ENCODE peak calls at places on chromosome 1, in seven cellular contexts. V is body of pancreas, L is left lung, Z is uterus, O is psoas muscle, C is DND-41, D is fibroblast of mammary gland. U is an unnamed sample.

GRCh38 chr1:24720152-24720551 is 25.1 kb upstream of the CLIC4 start:
- DNase-seq in Z (peak), V (peak), O (peak), L (peak), D (peak), C (no peak), U (no peak)

GRCh38 chr1:183061194-183061593 is 38.0 kb downstream of the LAMC1 start:
- DNase-seq in L (no peak), D (peak), O (no peak), Z (no peak), C (no peak), V (no peak), U (no peak)

GRCh38 chr1:223713546-223714420 is 1.4 kb downstream of the CAPN2 start:
- DNase-seq in V (no peak), D (no peak), O (no peak), C (no peak), Z (no peak), L (no peak), U (peak)

GRCh38 chr1:67732750-67733151 is 47.8 kb downstream of the GADD45A start:
- DNase-seq in Z (no peak), D (peak), V (no peak), L (no peak), O (no peak), C (peak), U (no peak)

GRCh38 chr1:203539831-203540546 is 46.0 kb downstream of the OPTC start:
- DNase-seq in Z (no peak), C (no peak), O (no peak), V (no peak), L (no peak), D (peak), U (no peak)

GRCh38 chr1:14522331-14523241 is 75.9 kb upstream of the KAZN start:
- DNase-seq in C (no peak), L (no peak), O (peak), V (peak), D (peak), Z (peak), U (no peak)

GRCh38 chr1:241615043-241615974 is 24.9 kb downstream of the CHML start:
- DNase-seq in D (peak), L (no peak), Z (no peak), V (peak), C (no peak), O (no peak), U (peak)

GRCh38 chr1:156524481-156524869 is 23.9 kb upstream of the MEF2D start:
- DNase-seq in L (no peak), O (no peak), V (no peak), D (no peak), C (no peak), Z (no peak), U (no peak)

GRCh38 chr1:60160141-60160540 is 86.6 kb upstream of the C1orf87 start:
- DNase-seq in C (no peak), V (no peak), Z (no peak), L (no peak), O (no peak), D (no peak), U (no peak)

GRCh38 chr1:236064674-236065508 is at the start of gene NID1:
- DNase-seq in O (peak), V (peak), L (peak), Z (peak), C (no peak), D (peak), U (no peak)

GRCh38 chr1:176559474-176560390 is 96.8 kb downstream of the PAPPA2 start:
- DNase-seq in O (peak), L (no peak), C (peak), Z (peak), D (peak), V (peak), U (peak)

GRCh38 chr1:234782057-234782800 is 172.3 kb upstream of the IRF2BP2 start:
- DNase-seq in L (no peak), C (no peak), V (no peak), O (no peak), Z (no peak), D (no peak), U (no peak)

GRCh38 chr1:93502561-93502960 is 54.6 kb downstream of the FNBP1L start:
- DNase-seq in O (no peak), L (no peak), Z (no peak), C (no peak), D (no peak), V (no peak), U (peak)

GRCh38 chr1:16978589-16979474 is 1.6 kb downstream of the MFAP2 start:
- DNase-seq in V (peak), L (no peak), O (peak), C (no peak), Z (peak), D (peak), U (no peak)

DNA sequence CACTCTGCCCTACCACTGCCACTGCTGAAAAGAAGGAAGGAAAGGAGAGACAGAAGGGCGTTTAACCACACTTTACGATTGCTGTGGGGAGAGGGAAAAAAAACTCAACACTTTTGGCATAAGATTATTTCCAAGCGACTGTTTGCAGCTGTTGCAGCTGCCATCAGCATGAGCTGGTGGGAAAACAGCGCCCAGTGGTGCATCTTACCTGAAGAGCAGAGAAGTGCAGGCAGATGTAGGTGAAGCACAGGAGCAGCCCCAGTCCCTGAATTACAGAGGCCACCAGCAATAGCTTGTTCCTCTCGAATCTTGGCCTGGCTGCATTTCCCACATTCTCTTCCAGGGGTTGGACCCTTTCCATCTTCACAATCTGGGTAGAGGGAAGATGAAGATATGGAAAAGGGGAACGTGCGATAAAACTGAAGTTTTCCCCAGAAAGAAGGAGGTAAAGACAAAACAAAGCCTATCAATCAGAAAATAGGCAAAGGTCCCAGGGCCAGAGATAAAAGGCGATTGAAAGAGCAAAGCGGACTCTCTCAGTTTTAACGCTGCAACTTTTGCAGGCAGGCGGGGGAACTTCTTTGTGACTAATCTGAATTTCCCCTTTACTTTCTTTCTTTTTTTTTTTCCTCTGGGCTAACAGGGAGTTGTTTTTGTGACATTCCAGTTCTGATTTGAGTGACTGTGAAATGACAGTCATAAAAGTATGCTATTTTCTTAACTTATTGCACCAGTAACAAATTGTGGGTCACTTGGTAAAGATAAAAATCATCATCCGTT is at the start of gene TNFSF4:
- DNase-seq in V (no peak), D (peak), L (no peak), C (peak), O (no peak), Z (peak), U (no peak)
- H3K4me3 ChIP-seq in V (no peak), D (peak), L (no peak), C (peak), O (no peak), Z (no peak), U (no peak)

DNA sequence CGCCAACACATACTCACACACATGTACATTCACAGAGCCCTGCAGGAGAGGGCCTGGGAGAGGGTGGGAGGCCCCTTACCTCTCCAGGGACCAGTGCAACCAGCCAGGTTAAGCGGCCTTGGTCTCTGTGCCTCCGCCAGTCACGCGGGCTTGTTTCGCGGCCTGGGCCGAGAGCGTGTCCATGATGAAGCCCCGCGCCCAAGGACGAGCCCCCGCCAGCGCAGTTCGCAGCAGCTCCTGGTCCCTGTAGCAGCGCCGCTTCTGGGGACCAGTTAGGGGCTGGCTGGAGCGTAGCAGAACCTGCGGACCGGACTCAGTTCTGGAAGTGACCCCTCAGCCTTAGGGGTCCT is 7.3 kb upstream of the FAM167B start:
- DNase-seq in Z (no peak), D (no peak), L (no peak), O (no peak), V (peak), C (no peak), U (no peak)
- H3K4me3 ChIP-seq in Z (peak), D (no peak), L (peak), O (peak), V (no peak), C (no peak), U (peak)

GRCh38 chr1:115099693-115100050 is 10.4 kb upstream of the TSPAN2 start:
- DNase-seq in C (no peak), Z (no peak), O (no peak), L (no peak), V (no peak), D (peak), U (peak)
- H3K4me3 ChIP-seq in C (peak), Z (peak), O (peak), L (peak), V (no peak), D (no peak), U (no peak)

DNA sequence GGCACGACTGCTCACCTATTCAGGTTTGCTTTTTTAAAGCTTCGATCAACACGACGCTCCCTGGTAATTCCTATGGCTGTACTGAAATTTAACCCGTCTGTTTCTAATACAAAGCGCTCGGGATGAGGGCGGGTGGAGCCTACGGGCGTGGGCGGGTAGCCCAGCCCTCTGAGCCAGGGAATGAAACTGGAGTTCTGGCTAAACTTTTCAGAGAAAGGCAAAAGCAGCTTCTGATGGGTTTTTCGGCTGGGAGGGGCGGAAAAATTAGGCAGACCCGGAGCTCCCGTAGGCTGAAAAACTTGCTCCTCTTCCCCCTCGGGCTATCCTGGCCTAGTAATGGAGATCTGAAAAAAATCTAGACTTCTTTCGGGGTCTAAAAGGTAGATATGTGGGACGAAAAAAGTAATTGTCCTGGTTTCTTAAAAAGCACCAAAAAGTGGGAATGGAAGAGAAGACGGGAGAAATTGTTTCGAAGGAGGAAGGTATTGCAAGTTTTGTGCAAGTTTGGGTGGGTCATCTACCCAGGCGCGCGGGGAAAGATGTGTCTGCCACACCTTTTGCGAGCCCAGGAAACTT is 7.4 kb downstream of the NR5A2 start:
- DNase-seq in L (no peak), D (peak), Z (no peak), V (peak), C (no peak), O (no peak), U (peak)
- H3K4me3 ChIP-seq in L (no peak), D (peak), Z (no peak), V (no peak), C (no peak), O (peak), U (no peak)

GRCh38 chr1:160098852-160099647 is 631 bp upstream of the IGSF8 start:
- DNase-seq in V (peak), O (peak), D (peak), L (peak), Z (peak), C (peak), U (peak)

GRCh38 chr1:160097911-160098851 is at the start of gene IGSF8:
- DNase-seq in C (peak), Z (peak), V (peak), L (peak), D (peak), O (peak), U (peak)

GRCh38 chr1:160096491-160097116 is 1.8 kb downstream of the IGSF8 start:
- DNase-seq in V (no peak), Z (no peak), C (no peak), L (no peak), O (peak), D (peak), U (peak)

GRCh38 chr1:160095382-160096105 is 2.9 kb downstream of the IGSF8 start:
- DNase-seq in C (no peak), V (no peak), L (no peak), Z (no peak), O (no peak), D (no peak), U (no peak)

GRCh38 chr1:160097196-160097910 is 1.1 kb downstream of the IGSF8 start:
- DNase-seq in L (no peak), Z (no peak), C (peak), V (no peak), O (no peak), D (no peak), U (no peak)
- H3K4me3 ChIP-seq in L (peak), Z (peak), C (peak), V (no peak), O (peak), D (peak), U (peak)

GRCh38 chr1:19643113-19643512 is 998 bp upstream of the NBL1 start:
- DNase-seq in C (no peak), L (no peak), Z (no peak), O (no peak), V (no peak), D (peak), U (peak)

GRCh38 chr1:19645544-19646252 is 1.6 kb downstream of the NBL1 start:
- DNase-seq in O (no peak), D (peak), C (no peak), Z (no peak), L (no peak), V (no peak), U (no peak)

GRCh38 chr1:19644761-19645543 is 841 bp downstream of the NBL1 start:
- DNase-seq in O (peak), L (no peak), D (no peak), Z (no peak), V (no peak), C (no peak), U (no peak)

GRCh38 chr1:19644422-19644760 is 280 bp downstream of the NBL1 start:
- DNase-seq in C (no peak), D (no peak), V (no peak), Z (no peak), O (no peak), L (no peak), U (no peak)

GRCh38 chr1:19643602-19644419 is at the start of gene NBL1:
- DNase-seq in D (peak), L (no peak), V (peak), Z (peak), O (peak), C (no peak), U (peak)
- H3K4me3 ChIP-seq in D (peak), L (peak), V (peak), Z (peak), O (peak), C (no peak), U (peak)

DNA sequence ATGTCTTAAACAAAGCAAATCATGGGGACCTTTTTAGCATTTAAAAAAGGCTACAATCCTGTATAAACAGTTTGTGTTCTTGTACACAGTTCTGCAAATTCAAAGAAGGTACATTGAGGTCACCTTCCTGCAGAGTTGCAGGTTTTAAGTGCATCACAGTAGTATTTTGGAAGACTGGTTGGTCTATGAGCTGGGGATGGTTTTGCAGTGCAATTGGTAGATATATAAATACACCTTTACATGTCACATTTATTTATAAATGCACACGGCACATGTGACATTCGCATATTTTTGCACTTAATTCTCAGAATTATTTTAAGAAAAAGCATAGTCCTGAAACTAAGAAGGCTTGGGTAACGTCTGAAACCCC is 599 bp upstream of the ITPKB start:
- DNase-seq in C (no peak), O (no peak), Z (no peak), L (no peak), D (no peak), V (no peak), U (no peak)
- H3K4me3 ChIP-seq in C (peak), O (peak), Z (peak), L (peak), D (no peak), V (no peak), U (no peak)